ENCODE peak calls at places on chromosomes 5 and 9, in nine cellular contexts. S, O, C, I, W, U, H, F and Z are unnamed samples. For H3K4me1, the result is how much of the 10 kb centered on the place peaks cover.

GRCh38 chr5:7412369-7412768 is 16.4 kb downstream of the ADCY2 start:
- DNase-seq in U (no peak), H (no peak), F (no peak), S (no peak), C (no peak), O (no peak), W (no peak), I (no peak), Z (peak)

GRCh38 chr5:176596689-176597416 is 13.1 kb downstream of the GPRIN1 start:
- DNase-seq in C (peak), S (peak), O (no peak), H (no peak), W (peak), I (no peak), U (no peak), F (no peak), Z (no peak)

GRCh38 chr5:168118042-168118668 is 173.3 kb upstream of the WWC1 start:
- DNase-seq in I (no peak), C (no peak), H (no peak), W (no peak), S (no peak), O (no peak), U (no peak), F (no peak), Z (no peak)

GRCh38 chr9:76298497-76299144 is 95.6 kb downstream of the RFK start:
- DNase-seq in I (no peak), U (no peak), H (no peak), F (no peak), S (no peak), O (no peak), W (no peak), C (no peak), Z (no peak)

GRCh38 chr9:104386425-104387069 is 117.5 kb upstream of the OR13F1 start:
- DNase-seq in F (no peak), H (no peak), W (peak), C (peak), O (peak), U (peak), I (peak), S (no peak), Z (peak)

GRCh38 chr5:180126716-180127681 is 55.4 kb upstream of the RNF130 start:
- DNase-seq in C (peak), I (no peak), W (peak), H (no peak), S (peak), U (peak), O (no peak), F (peak), Z (no peak)

GRCh38 chr9:69085523-69086283 is 50.2 kb downstream of the FXN start:
- DNase-seq in U (peak), S (no peak), W (peak), O (no peak), I (peak), H (no peak), F (no peak), C (peak), Z (no peak)

GRCh38 chr9:78325846-78326350 is 29.0 kb downstream of the PSAT1 start:
- DNase-seq in W (no peak), C (no peak), F (no peak), U (peak), S (no peak), I (no peak), O (no peak), H (no peak), Z (peak)

GRCh38 chr9:132851421-132851792 is 26.7 kb downstream of the AK8 start:
- DNase-seq in W (no peak), O (no peak), C (no peak), H (no peak), F (no peak), S (no peak), U (no peak), I (no peak), Z (no peak)

GRCh38 chr5:92237896-92238295 is 854.8 kb upstream of the ARRDC3 start:
- DNase-seq in I (no peak), U (no peak), O (no peak), H (no peak), F (no peak), S (no peak), C (no peak), W (no peak), Z (no peak)

GRCh38 chr5:633521-633955 is 21.4 kb downstream of the CEP72 start:
- DNase-seq in W (peak), F (no peak), C (no peak), O (no peak), U (peak), I (peak), S (no peak), H (no peak), Z (no peak)

GRCh38 chr9:136054146-136054545 is 40.9 kb downstream of the NACC2 start:
- DNase-seq in F (no peak), H (no peak), S (no peak), W (no peak), O (no peak), I (no peak), C (no peak), U (no peak), Z (no peak)
- H3K4me1 ChIP-seq in F (under half), H (half or more), S (under half), W (under half), O (half or more), I (under half), C (half or more), U (half or more), Z (under half)

GRCh38 chr9:126626117-126627022 is 12.6 kb downstream of the LMX1B start:
- DNase-seq in F (no peak), U (peak), S (no peak), O (no peak), C (peak), W (no peak), I (no peak), H (no peak), Z (no peak)

GRCh38 chr9:126623667-126624452 is 10.1 kb downstream of the LMX1B start:
- DNase-seq in O (no peak), C (no peak), U (no peak), H (no peak), S (no peak), W (no peak), F (no peak), I (no peak), Z (no peak)

GRCh38 chr9:126624912-126625311 is 11.2 kb downstream of the LMX1B start:
- DNase-seq in F (no peak), O (no peak), U (no peak), S (no peak), W (no peak), I (no peak), H (no peak), C (no peak), Z (no peak)

GRCh38 chr9:126624453-126624872 is 10.7 kb downstream of the LMX1B start:
- DNase-seq in U (no peak), F (no peak), O (no peak), H (no peak), S (no peak), C (no peak), W (no peak), I (no peak), Z (no peak)

DNA sequence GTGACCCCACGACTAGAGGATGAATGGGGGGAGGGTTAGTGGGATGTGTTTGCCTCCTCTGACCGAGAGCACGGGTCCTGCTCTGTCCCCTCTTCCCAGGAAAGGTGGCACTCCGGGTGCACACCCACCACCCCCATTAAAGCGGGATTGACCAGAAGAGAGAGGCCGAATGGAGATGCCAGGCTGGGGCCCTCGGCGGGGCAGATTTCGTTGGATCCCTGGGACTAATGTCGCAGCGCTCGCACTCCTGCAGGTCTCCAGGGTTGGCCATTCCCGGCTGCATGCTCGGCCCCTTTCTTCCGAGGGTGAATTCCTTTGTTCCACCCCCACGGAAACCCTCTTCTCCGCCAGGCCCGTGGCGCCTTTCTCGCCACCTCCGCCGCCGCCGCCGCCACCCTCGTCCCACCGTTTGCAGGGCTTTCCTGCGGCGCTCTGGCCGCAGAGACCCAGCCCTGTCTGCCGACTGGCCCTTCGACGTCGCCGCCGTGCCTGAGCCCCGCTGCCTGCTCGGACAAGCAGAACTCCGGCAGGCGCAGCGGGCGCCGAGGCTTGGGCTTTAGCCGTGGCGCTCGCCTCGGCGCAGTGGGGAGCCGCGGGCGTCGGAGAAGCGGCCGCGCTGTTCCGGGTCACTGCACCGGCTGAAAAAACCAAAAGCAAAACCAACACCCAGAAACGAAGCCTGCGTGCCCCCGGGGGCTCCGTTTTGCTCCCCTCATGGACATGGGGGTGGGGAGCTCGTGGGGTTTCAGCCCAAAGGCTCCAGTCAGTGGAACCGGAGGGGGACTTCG is 11.8 kb downstream of the LMX1B start:
- DNase-seq in C (no peak), U (no peak), F (no peak), O (no peak), S (no peak), W (no peak), I (no peak), H (no peak), Z (no peak)
- H3K4me3 ChIP-seq in C (peak), U (peak), F (no peak), O (no peak), S (no peak), W (no peak), I (no peak), H (peak), Z (no peak)

GRCh38 chr5:113188454-113188853 is 211.9 kb downstream of the DCP2 start:
- DNase-seq in F (no peak), H (no peak), W (no peak), U (no peak), S (no peak), O (no peak), C (no peak), I (no peak), Z (no peak)

GRCh38 chr5:113189291-113189690 is 212.7 kb downstream of the DCP2 start:
- DNase-seq in W (no peak), F (no peak), H (no peak), O (no peak), I (no peak), S (no peak), C (no peak), U (no peak), Z (no peak)

GRCh38 chr5:113183694-113184093 is 207.1 kb downstream of the DCP2 start:
- DNase-seq in C (no peak), H (no peak), I (no peak), U (no peak), S (no peak), O (no peak), F (no peak), W (no peak), Z (no peak)

GRCh38 chr5:113187879-113188278 is 211.3 kb downstream of the DCP2 start:
- DNase-seq in W (no peak), I (no peak), H (no peak), O (no peak), F (no peak), C (no peak), U (no peak), S (no peak), Z (no peak)

GRCh38 chr5:113186061-113186460 is 209.5 kb downstream of the DCP2 start:
- DNase-seq in S (no peak), W (no peak), O (no peak), H (no peak), I (no peak), C (no peak), U (no peak), F (no peak), Z (no peak)
- H3K4me1 ChIP-seq in S (under half), W (under half), O (under half), H (under half), I (under half), C (under half), U (under half), F (under half), Z (under half)

DNA sequence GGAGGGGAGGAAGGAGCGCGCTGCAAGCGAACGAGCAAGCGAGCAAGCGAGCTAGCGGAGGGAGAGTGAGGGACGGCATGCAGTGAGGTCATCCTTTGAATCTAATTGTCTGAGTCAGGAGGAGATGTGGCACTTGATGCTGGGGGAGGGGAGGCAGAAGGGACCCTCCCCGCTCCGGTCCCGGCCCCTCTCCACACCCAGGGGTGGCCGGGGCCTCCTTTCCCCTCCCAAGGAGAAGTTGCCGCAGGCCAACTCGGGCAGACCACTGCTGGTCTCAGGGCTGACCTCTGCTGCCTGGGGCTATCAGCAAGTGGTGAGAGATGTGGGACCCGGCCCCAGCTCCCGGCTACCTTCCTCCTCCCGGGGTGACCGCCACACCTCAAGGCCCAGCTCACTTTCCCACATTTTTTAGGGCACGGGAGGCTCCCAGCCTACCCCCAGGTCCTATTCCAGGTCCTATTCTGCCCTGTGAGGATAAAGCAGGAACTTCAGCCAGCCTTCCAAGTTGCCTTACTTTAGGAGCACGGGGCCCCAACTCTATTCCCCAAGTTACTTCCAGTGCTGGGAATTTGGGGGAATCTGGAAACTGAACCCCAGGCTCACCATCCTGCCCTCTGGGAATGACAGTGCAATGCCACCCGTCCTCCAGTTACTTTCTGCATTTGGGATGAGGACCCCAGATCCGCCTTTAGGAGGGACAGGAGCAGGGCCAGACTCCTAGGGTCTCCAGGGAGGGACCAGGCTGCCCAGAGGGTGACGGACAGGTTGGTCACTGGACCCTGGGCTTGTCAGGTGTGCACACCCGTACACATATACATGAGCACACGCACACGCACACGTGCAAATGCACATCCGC is 11.1 kb downstream of the CNTFR start:
- DNase-seq in F (no peak), H (no peak), U (peak), I (peak), W (peak), C (peak), S (no peak), O (no peak), Z (no peak)
- H3K4me3 ChIP-seq in F (peak), H (peak), U (peak), I (no peak), W (peak), C (peak), S (no peak), O (no peak), Z (no peak)

DNA sequence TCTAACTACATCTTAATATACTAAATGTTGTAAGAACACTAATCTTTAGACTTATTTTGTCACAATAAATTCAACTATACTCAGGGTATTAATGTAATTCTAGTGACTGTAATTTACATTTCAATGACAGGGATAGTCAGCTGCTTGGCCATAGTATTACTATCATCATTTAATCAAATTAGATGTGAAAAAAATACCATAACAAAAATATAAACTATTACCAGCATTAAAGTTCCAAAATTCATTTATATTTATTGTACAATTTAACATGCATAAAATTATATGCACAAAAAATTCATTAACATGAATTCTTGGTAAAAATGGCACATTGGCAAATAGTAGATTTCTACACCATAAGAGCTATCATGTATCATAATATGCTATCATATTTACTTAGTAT is 28.9 kb downstream of the FNIP1 start:
- DNase-seq in W (no peak), H (no peak), C (no peak), U (no peak), O (no peak), F (no peak), S (no peak), I (no peak), Z (no peak)
- H3K4me1 ChIP-seq in W (under half), H (half or more), C (under half), U (under half), O (under half), F (under half), S (under half), I (under half), Z (under half)